ENCODE peak calls at places on chromosomes 6 and 20, in ten cellular contexts. K, C, T, G, J, L, S, F, I and H are unnamed samples.

GRCh38 chr6:1756472-1757129 is 146.9 kb downstream of the FOXC1 start:
- DNase-seq in K (no peak), T (peak), L (no peak), S (no peak), C (no peak), G (no peak), F (no peak), J (no peak), I (no peak), H (no peak)

GRCh38 chr20:35731469-35731788 is 10.6 kb downstream of the RBM39 start:
- DNase-seq in C (no peak), J (no peak), K (no peak), S (no peak), T (no peak), I (no peak), L (no peak), F (no peak), G (no peak), H (no peak)

GRCh38 chr6:84428300-84428907 is 201.0 kb upstream of the CEP162 start:
- DNase-seq in J (peak), C (peak), K (no peak), I (peak), L (no peak), T (peak), G (no peak), F (no peak), S (no peak), H (peak)

GRCh38 chr6:28587011-28587745 is 61.5 kb downstream of the GPX5 start:
- DNase-seq in C (peak), I (peak), T (peak), L (no peak), J (no peak), F (peak), S (peak), K (peak), G (peak), H (no peak)

GRCh38 chr20:57999465-58000111 is 228.9 kb downstream of the ANKRD60 start:
- DNase-seq in K (no peak), C (no peak), L (peak), G (no peak), F (no peak), J (no peak), T (peak), I (no peak), S (no peak), H (peak)

GRCh38 chr6:107118976-107119375 is 3.7 kb upstream of the BEND3 start:
- DNase-seq in T (peak), J (no peak), G (no peak), L (no peak), F (no peak), S (no peak), I (no peak), K (peak), C (no peak), H (no peak)

GRCh38 chr6:150301871-150302800 is 66.7 kb upstream of the IYD start:
- DNase-seq in J (peak), G (no peak), T (no peak), F (no peak), K (no peak), S (no peak), L (peak), I (no peak), C (peak), H (no peak)

GRCh38 chr6:80425089-80425823 is 318.8 kb downstream of the BCKDHB start:
- DNase-seq in J (peak), S (no peak), G (no peak), F (no peak), C (no peak), T (no peak), I (no peak), L (peak), K (no peak), H (no peak)

GRCh38 chr6:34876451-34876850 is 11.4 kb downstream of the TAF11 start:
- DNase-seq in J (no peak), L (no peak), I (no peak), G (no peak), K (no peak), S (no peak), F (no peak), T (no peak), C (no peak), H (no peak)

GRCh38 chr6:118485601-118486550 is 62.2 kb upstream of the PLN start:
- DNase-seq in J (no peak), I (no peak), G (no peak), C (no peak), K (no peak), T (no peak), L (peak), S (no peak), F (no peak), H (no peak)

GRCh38 chr6:120938164-120938875 is 396.0 kb downstream of the TBC1D32 start:
- DNase-seq in F (no peak), K (no peak), T (no peak), L (no peak), S (no peak), G (no peak), C (no peak), J (no peak), I (no peak), H (no peak)

GRCh38 chr6:150191809-150192208 is 49.0 kb downstream of the PPP1R14C start:
- DNase-seq in I (no peak), T (no peak), L (no peak), G (no peak), K (no peak), S (no peak), C (peak), F (no peak), J (no peak), H (no peak)

GRCh38 chr20:45323731-45324130 is 15.6 kb upstream of the MATN4 start:
- DNase-seq in T (no peak), C (peak), S (no peak), I (no peak), G (no peak), F (no peak), L (no peak), K (no peak), J (no peak), H (no peak)

GRCh38 chr20:33019465-33020277 is 11.8 kb upstream of the BPIFB6 start:
- DNase-seq in F (no peak), L (no peak), T (peak), J (no peak), K (no peak), S (no peak), G (no peak), C (no peak), I (no peak), H (no peak)

GRCh38 chr6:139381216-139381615 is 6.8 kb upstream of the CITED2 start:
- DNase-seq in T (no peak), C (no peak), J (no peak), S (no peak), K (no peak), L (no peak), F (no peak), I (no peak), G (no peak), H (no peak)

GRCh38 chr6:138817799-138818198 is 21.9 kb downstream of the ECT2L start:
- DNase-seq in G (no peak), L (peak), F (no peak), T (peak), K (no peak), I (no peak), C (peak), J (no peak), S (no peak), H (no peak)

GRCh38 chr6:33894438-33894837 is 90.6 kb upstream of the MLN start:
- DNase-seq in T (no peak), F (no peak), L (no peak), G (no peak), S (no peak), K (no peak), C (no peak), J (no peak), I (no peak), H (no peak)

GRCh38 chr6:57040011-57040410 is 6.5 kb upstream of the KIAA1586 start:
- DNase-seq in K (no peak), T (peak), S (no peak), L (no peak), F (no peak), C (no peak), I (peak), G (no peak), J (no peak), H (no peak)

GRCh38 chr6:69668916-69669315 is 127.9 kb downstream of the LMBRD1 start:
- DNase-seq in G (no peak), F (no peak), J (no peak), C (no peak), L (no peak), I (no peak), S (no peak), K (no peak), T (no peak), H (no peak)

GRCh38 chr20:22921595-22922421 is 113.3 kb upstream of the SSTR4 start:
- DNase-seq in K (no peak), G (no peak), L (peak), I (no peak), C (peak), T (no peak), J (no peak), F (no peak), S (no peak), H (no peak)

GRCh38 chr6:143682805-143683204 is 5.0 kb downstream of the PHACTR2 start:
- DNase-seq in J (no peak), F (no peak), G (no peak), S (no peak), T (no peak), C (no peak), I (no peak), L (no peak), K (no peak), H (no peak)

GRCh38 chr6:105346052-105346451 is 56.8 kb downstream of the PREP start:
- DNase-seq in K (no peak), S (no peak), L (peak), F (no peak), J (no peak), C (peak), T (no peak), G (no peak), I (no peak), H (no peak)

GRCh38 chr6:38498085-38498484 is 141.6 kb downstream of the BTBD9 start:
- DNase-seq in L (no peak), K (no peak), F (no peak), G (no peak), S (no peak), I (no peak), C (peak), T (no peak), J (no peak), H (no peak)

GRCh38 chr6:1856381-1856780 is 246.7 kb downstream of the FOXC1 start:
- DNase-seq in F (no peak), G (no peak), K (no peak), T (peak), S (no peak), L (no peak), C (no peak), J (no peak), I (peak), H (peak)

GRCh38 chr20:4216866-4217265 is 201.5 kb upstream of the RNF24 start:
- DNase-seq in T (no peak), S (no peak), C (no peak), I (peak), G (no peak), J (no peak), K (no peak), F (no peak), L (no peak), H (no peak)

GRCh38 chr6:143408151-143408786 is 42.2 kb downstream of the ADAT2 start:
- DNase-seq in L (no peak), J (no peak), S (no peak), T (no peak), C (no peak), K (no peak), F (no peak), I (no peak), G (no peak), H (no peak)

GRCh38 chr20:36205026-36205425 is 31.3 kb upstream of the AAR2 start:
- DNase-seq in S (no peak), C (no peak), J (no peak), F (no peak), G (no peak), K (no peak), I (no peak), T (no peak), L (no peak), H (no peak)

GRCh38 chr6:6825153-6825847 is 236.8 kb downstream of the LY86 start:
- DNase-seq in S (no peak), K (peak), F (no peak), C (peak), I (no peak), L (no peak), T (no peak), J (no peak), G (no peak), H (no peak)

GRCh38 chr20:20956586-20956985 is 149.6 kb downstream of the LINC00237 start:
- DNase-seq in K (no peak), F (no peak), J (no peak), S (no peak), I (no peak), G (no peak), T (peak), L (no peak), C (no peak), H (no peak)

GRCh38 chr20:13059398-13060136 is 50.8 kb downstream of the SPTLC3 start:
- DNase-seq in L (no peak), T (no peak), K (no peak), S (no peak), F (no peak), C (no peak), J (no peak), I (no peak), G (no peak), H (no peak)

GRCh38 chr20:63598479-63599395 is 24.7 kb upstream of the HELZ2 start:
- DNase-seq in S (no peak), C (no peak), L (no peak), F (no peak), J (no peak), G (no peak), K (no peak), I (no peak), T (no peak), H (no peak)

GRCh38 chr6:46134216-46134615 is 4.4 kb downstream of the ENPP4 start:
- DNase-seq in G (no peak), T (no peak), L (no peak), F (no peak), C (no peak), J (no peak), I (no peak), S (no peak), K (no peak), H (no peak)

GRCh38 chr6:147060636-147061035 is 143.6 kb upstream of the STXBP5 start:
- DNase-seq in S (no peak), L (no peak), K (no peak), F (no peak), G (no peak), C (no peak), J (no peak), T (peak), I (no peak), H (no peak)